ENCODE peak calls at places on chromosomes 5 and 9, in six cellular contexts. H is suprapubic skin, O is Caco-2, G is fibroblast of pulmonary artery, V is astrocyte of the spinal cord, X is cardiac muscle cell. A is an unnamed sample.

GRCh38 chr9:134871941-134872340 is 8.7 kb upstream of the FCN2 start:
- DNase-seq in X (no peak), H (peak), G (peak), V (peak), O (no peak), A (no peak)

GRCh38 chr5:160628295-160629006 is 206.8 kb downstream of the PTTG1 start:
- DNase-seq in V (no peak), X (no peak), O (no peak), G (no peak), H (no peak), A (no peak)

GRCh38 chr5:80781356-80781755 is 126.6 kb upstream of the DHFR start:
- DNase-seq in O (no peak), H (no peak), X (no peak), G (peak), V (peak), A (peak)

GRCh38 chr5:176863041-176863764 is 35.9 kb downstream of the HK3 start:
- DNase-seq in G (no peak), H (no peak), V (no peak), O (no peak), X (peak), A (no peak)

GRCh38 chr5:112228672-112229071 is 190.4 kb downstream of the EPB41L4A start:
- DNase-seq in H (no peak), V (peak), G (peak), X (peak), O (peak), A (peak)

GRCh38 chr5:33892419-33893151 is 795 bp upstream of the ADAMTS12 start:
- DNase-seq in O (no peak), G (peak), X (peak), V (peak), H (no peak), A (peak)

GRCh38 chr9:93567271-93567959 is 9.0 kb upstream of the PHF2 start:
- DNase-seq in V (no peak), H (no peak), G (no peak), X (peak), O (no peak), A (peak)

GRCh38 chr5:36392818-36393217 is 91.1 kb upstream of the RANBP3L start:
- DNase-seq in G (peak), H (no peak), V (peak), O (no peak), X (no peak), A (peak)

GRCh38 chr9:76891874-76892273 is 14.0 kb downstream of the PRUNE2 start:
- DNase-seq in V (no peak), O (no peak), H (no peak), G (no peak), X (no peak), A (no peak)

GRCh38 chr5:139985290-139985689 is 57.8 kb downstream of the NRG2 start:
- DNase-seq in G (no peak), X (no peak), V (no peak), O (no peak), H (no peak), A (no peak)

GRCh38 chr9:33137271-33137670 is 29.9 kb downstream of the B4GALT1 start:
- DNase-seq in X (no peak), V (no peak), G (no peak), H (peak), O (no peak), A (no peak)

GRCh38 chr5:10588109-10588775 is 24.4 kb downstream of the ANKRD33B start:
- DNase-seq in G (no peak), X (no peak), H (no peak), O (no peak), V (no peak), A (no peak)

GRCh38 chr5:96083361-96083881 is 121.8 kb upstream of the ELL2 start:
- DNase-seq in G (no peak), O (no peak), X (no peak), H (no peak), V (no peak), A (no peak)

GRCh38 chr5:74993743-74994142 is 58.6 kb downstream of the GCNT4 start:
- DNase-seq in V (no peak), O (peak), G (no peak), H (no peak), X (no peak), A (no peak)

GRCh38 chr9:121756477-121757285 is 105.2 kb downstream of the DAB2IP start:
- DNase-seq in V (no peak), X (no peak), H (no peak), G (no peak), O (no peak), A (no peak)

GRCh38 chr5:179795863-179796833 is 2.4 kb downstream of the LTC4S start:
- DNase-seq in V (peak), G (peak), O (peak), H (peak), X (peak), A (peak)

GRCh38 chr5:32722957-32723356 is 11.8 kb downstream of the NPR3 start:
- DNase-seq in O (no peak), X (no peak), G (no peak), V (no peak), H (no peak), A (no peak)

GRCh38 chr5:135332519-135333150 is 66.4 kb downstream of the MACROH2A1 start:
- DNase-seq in G (peak), V (peak), O (no peak), X (peak), H (no peak), A (peak)

GRCh38 chr5:78483809-78484521 is 123.5 kb downstream of the SCAMP1 start:
- DNase-seq in X (no peak), H (no peak), G (peak), O (no peak), V (peak), A (peak)

GRCh38 chr5:9533577-9534334 is 12.1 kb downstream of the SEMA5A start:
- DNase-seq in V (no peak), X (no peak), H (no peak), G (no peak), O (no peak), A (no peak)

GRCh38 chr5:10354048-10354872 is 765 bp downstream of the MARCHF6 start:
- DNase-seq in V (peak), X (peak), H (no peak), G (peak), O (peak), A (peak)

GRCh38 chr5:106269252-106269843 is 1401.4 kb downstream of the EFNA5 start:
- DNase-seq in G (peak), V (peak), H (no peak), O (no peak), X (peak), A (peak)

GRCh38 chr9:16321461-16322119 is 548.9 kb downstream of the BNC2 start:
- DNase-seq in G (peak), V (peak), O (no peak), X (no peak), H (peak), A (peak)

GRCh38 chr9:89606567-89607311 is 1.9 kb downstream of the GADD45G start:
- DNase-seq in V (no peak), G (peak), H (peak), X (peak), O (peak), A (peak)
- H3K4me3 ChIP-seq in V (no peak), G (no peak), H (peak), X (peak), O (peak), A (no peak)

GRCh38 chr9:21995652-21996275 is 1.2 kb downstream of the CDKN2B-AS1 start:
- DNase-seq in V (peak), H (no peak), G (peak), X (peak), O (peak), A (no peak)
- TF ChIP-seq CTCF in V (peak), H (peak), G (peak), X (peak), O (peak), A (no peak)

GRCh38 chr5:141815051-141815795 is 63.0 kb downstream of the PCDH1 start:
- DNase-seq in H (no peak), O (no peak), G (no peak), V (no peak), X (no peak), A (no peak)

GRCh38 chr5:141810702-141811101 is 67.5 kb downstream of the PCDH1 start:
- DNase-seq in G (no peak), H (no peak), V (no peak), X (no peak), O (no peak), A (no peak)

GRCh38 chr5:141811287-141812155 is 66.7 kb downstream of the PCDH1 start:
- DNase-seq in O (no peak), X (peak), G (no peak), V (no peak), H (no peak), A (no peak)

GRCh38 chr5:141814064-141814982 is 63.9 kb downstream of the PCDH1 start:
- DNase-seq in V (no peak), X (peak), G (peak), H (no peak), O (peak), A (peak)

GRCh38 chr5:141812512-141812911 is 65.7 kb downstream of the PCDH1 start:
- DNase-seq in X (no peak), H (no peak), O (no peak), G (no peak), V (no peak), A (no peak)
- H3K4me3 ChIP-seq in X (no peak), H (no peak), O (no peak), G (no peak), V (no peak), A (no peak)

GRCh38 chr5:103587185-103587748 is 24.7 kb upstream of the NUDT12 start:
- DNase-seq in H (no peak), O (no peak), X (no peak), V (peak), G (peak), A (peak)
- TF ChIP-seq CTCF in H (no peak), O (peak), X (peak), V (peak), G (peak), A (peak)

DNA sequence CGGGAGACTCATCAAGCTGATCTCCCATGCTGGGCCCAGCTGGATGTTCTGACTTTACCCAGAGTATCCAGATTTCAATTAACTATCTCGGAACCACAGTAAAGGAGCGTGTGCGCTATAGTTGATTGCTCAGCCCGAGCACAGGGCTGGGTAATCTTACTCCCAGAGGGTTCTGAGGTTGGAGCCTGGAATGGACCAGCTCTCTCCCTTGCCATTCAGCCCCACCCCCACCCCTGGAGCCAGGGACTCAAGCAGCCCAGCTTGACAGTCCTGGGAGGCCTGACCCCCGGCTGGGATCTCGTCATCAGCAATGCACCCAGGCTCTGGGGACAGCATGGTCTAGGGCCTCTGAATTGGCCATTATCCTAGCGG is 23.7 kb upstream of the PTGES start:
- DNase-seq in X (no peak), V (no peak), H (no peak), G (peak), O (no peak), A (peak)
- H3K4me3 ChIP-seq in X (no peak), V (no peak), H (peak), G (no peak), O (no peak), A (peak)

DNA sequence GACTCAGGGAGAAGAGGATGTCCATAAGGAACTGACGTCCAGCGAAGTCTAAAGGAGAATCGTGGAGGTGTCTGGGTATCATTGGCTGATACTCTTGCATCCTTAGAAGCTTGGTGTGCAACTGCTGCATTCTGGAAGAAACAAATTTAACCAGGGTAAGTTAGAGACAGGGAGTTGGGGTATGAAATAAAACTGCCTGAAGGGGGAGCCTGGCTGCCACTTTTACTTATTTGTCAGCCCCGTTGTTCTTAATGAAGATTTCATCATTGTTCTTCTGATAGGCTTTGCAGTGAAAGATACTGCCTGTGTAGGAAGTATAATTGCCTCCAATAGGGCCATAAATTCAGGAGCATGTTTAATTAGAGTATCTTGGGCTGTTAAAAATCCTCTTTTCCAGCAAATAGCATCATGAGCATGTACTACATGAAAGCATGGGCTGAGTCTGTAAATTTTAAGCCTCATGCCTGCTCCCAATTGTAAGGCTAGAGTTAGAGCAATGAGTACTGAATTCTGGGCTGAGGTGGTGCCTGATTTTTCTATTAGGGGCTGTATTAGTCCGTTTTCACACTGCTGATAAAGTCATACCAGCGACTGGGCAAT is 1264.5 kb upstream of the ACO1 start:
- DNase-seq in G (peak), O (no peak), H (no peak), V (peak), X (peak), A (peak)
- TF ChIP-seq CTCF in G (peak), O (peak), H (no peak), V (peak), X (peak), A (peak)

GRCh38 chr5:149355688-149356087 is 2.2 kb upstream of the PCYOX1L start:
- DNase-seq in X (no peak), O (no peak), G (no peak), V (no peak), H (no peak), A (no peak)
- H3K4me3 ChIP-seq in X (no peak), O (no peak), G (no peak), V (no peak), H (no peak), A (no peak)

GRCh38 chr5:142922223-142922952 is 152.2 kb downstream of the ARHGAP26 start:
- DNase-seq in O (no peak), G (peak), H (no peak), V (peak), X (peak), A (peak)
- TF ChIP-seq CTCF in O (peak), G (peak), H (no peak), V (peak), X (peak), A (peak)

DNA sequence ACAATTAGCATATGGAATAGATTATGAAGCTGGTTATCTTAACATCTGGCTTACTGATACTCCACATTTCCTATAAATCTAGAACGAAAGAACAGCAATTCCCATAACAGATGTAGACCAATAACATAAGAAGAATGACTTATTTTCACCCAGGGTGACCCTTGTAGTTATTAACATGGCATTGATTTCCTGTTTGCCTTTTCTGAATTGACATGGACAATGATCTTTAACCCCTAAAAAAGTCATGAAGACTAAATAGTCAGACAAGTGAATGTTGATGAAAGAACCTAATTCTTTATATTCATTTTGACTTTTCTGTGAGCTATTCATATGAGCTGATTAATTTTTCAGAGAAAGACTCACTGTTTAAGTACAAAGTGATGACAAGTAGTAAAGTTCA is 175.3 kb upstream of the CD180 start:
- DNase-seq in G (no peak), V (no peak), H (no peak), O (no peak), X (no peak), A (no peak)
- H3K4me3 ChIP-seq in G (no peak), V (no peak), H (no peak), O (no peak), X (no peak), A (no peak)

GRCh38 chr5:123214193-123214592 is 125.2 kb downstream of the PRDM6 start:
- DNase-seq in G (no peak), O (no peak), H (no peak), V (no peak), X (no peak), A (no peak)

GRCh38 chr5:123220616-123221146 is 131.6 kb downstream of the PRDM6 start:
- DNase-seq in G (no peak), H (no peak), X (peak), V (no peak), O (no peak), A (peak)

GRCh38 chr5:123217183-123217582 is 128.1 kb downstream of the PRDM6 start:
- DNase-seq in V (no peak), G (no peak), H (no peak), O (no peak), X (no peak), A (no peak)

GRCh38 chr5:123211084-123211483 is 122.0 kb downstream of the PRDM6 start:
- DNase-seq in H (no peak), V (no peak), O (no peak), X (no peak), G (no peak), A (no peak)

GRCh38 chr5:123215929-123216702 is 127.1 kb downstream of the PRDM6 start:
- DNase-seq in V (no peak), G (no peak), O (no peak), H (no peak), X (no peak), A (no peak)
- TF ChIP-seq CTCF in V (no peak), G (no peak), O (no peak), H (no peak), X (no peak), A (no peak)

A was measured in fibroblast of the aortic adventitia.